ENCODE peak calls at places on chromosomes 4 and X, in ten cellular contexts. V, E, I, K, C, S, D, L, G and X are unnamed samples.

GRCh38 chrX:153922932-153923857 is 2.9 kb downstream of the ARHGAP4 start:
- DNase-seq in V (peak; percentile 65), K (no peak), G (no peak), C (no peak), S (no peak), I (no peak), D (peak; percentile 66), E (no peak), L (no peak), X (peak; percentile 66)

GRCh38 chr4:85756938-85757337 is 282.0 kb downstream of the ARHGAP24 start:
- DNase-seq in S (no peak), I (peak; percentile 30), K (no peak), V (peak; percentile 55), L (no peak), C (no peak), D (no peak), E (no peak), G (no peak), X (peak; percentile 37)

GRCh38 chr4:46124773-46125172 is 919 bp upstream of the GABRG1 start:
- DNase-seq in K (no peak), E (no peak), G (no peak), V (no peak), I (no peak), D (peak; percentile 63), S (no peak), L (no peak), C (peak; percentile 0), X (no peak)

GRCh38 chr4:19905006-19905405 is 346.7 kb upstream of the SLIT2 start:
- DNase-seq in I (no peak), D (no peak), K (no peak), E (no peak), G (no peak), V (no peak), L (no peak), S (no peak), C (no peak), X (no peak)

GRCh38 chrX:68808686-68809357 is 20.0 kb upstream of the EFNB1 start:
- DNase-seq in V (peak; percentile 63), I (no peak), C (no peak), D (no peak), S (no peak), K (no peak), L (no peak), E (no peak), G (no peak), X (no peak)

GRCh38 chrX:40145001-40145631 is 47.4 kb upstream of the BCOR start:
- DNase-seq in S (no peak), I (no peak), G (no peak), E (no peak), C (no peak), V (no peak), K (no peak), D (no peak), L (no peak), X (no peak)

GRCh38 chr4:2257361-2258001 is 4.4 kb downstream of the MXD4 start:
- DNase-seq in V (no peak), C (no peak), G (no peak), I (peak; percentile 2), K (no peak), S (peak; percentile 19), L (no peak), D (peak; percentile 3), E (no peak), X (peak; percentile 29)

GRCh38 chr4:111959202-111959601 is 186.1 kb upstream of the FAM241A start:
- DNase-seq in C (no peak), K (no peak), V (no peak), E (no peak), G (no peak), S (no peak), I (no peak), L (no peak), D (no peak), X (no peak)

GRCh38 chrX:64188901-64189300 is 16.6 kb downstream of the AMER1 start:
- DNase-seq in I (no peak), G (no peak), V (no peak), D (no peak), S (no peak), L (no peak), C (no peak), K (no peak), E (no peak), X (no peak)

GRCh38 chrX:39808471-39808917 is 289.3 kb downstream of the BCOR start:
- DNase-seq in D (no peak), G (no peak), E (no peak), V (no peak), L (no peak), K (no peak), S (no peak), I (no peak), C (no peak), X (no peak)

GRCh38 chr4:7043521-7044414 is 596 bp downstream of the TADA2B start:
- DNase-seq in K (peak; percentile 28), S (peak; percentile 61), E (no peak), C (no peak), G (peak; percentile 68), L (peak; percentile 44), V (peak; percentile 23), D (peak; percentile 14), I (peak; percentile 46), X (peak; percentile 66)